ENCODE peak calls at places on chromosomes 11 and 22, in five cellular contexts. Y, O, A, N and T are unnamed samples.

GRCh38 chr11:36672815-36673450 is 74.9 kb upstream of the RAG2 start:
- DNase-seq in Y (no peak), O (peak; percentile 36), A (peak; percentile 72), N (no peak), T (peak; percentile 20)

GRCh38 chr22:29820941-29821789 is 16.9 kb downstream of the ASCC2 start:
- DNase-seq in Y (no peak), O (peak; percentile 94), A (no peak), N (no peak), T (peak; percentile 58)

GRCh38 chr11:120660024-120660565 is 148.5 kb downstream of the GRIK4 start:
- DNase-seq in Y (no peak), O (peak; percentile 68), A (peak; percentile 94), N (peak; percentile 49), T (no peak)

GRCh38 chr11:20443596-20443995 is 56.1 kb downstream of the PRMT3 start:
- DNase-seq in Y (no peak), O (peak; percentile 24), A (peak; percentile 40), N (no peak), T (peak; percentile 12)

GRCh38 chr22:42169055-42169469 is 38.5 kb upstream of the CYP2D6 start:
- DNase-seq in Y (no peak), O (peak; percentile 78), A (peak; percentile 93), N (peak; percentile 81), T (peak; percentile 57)

GRCh38 chr11:1337647-1338007 is 28.2 kb upstream of the TOLLIP start:
- DNase-seq in Y (peak; percentile 72), O (no peak), A (peak; percentile 20), N (no peak), T (no peak)

GRCh38 chr11:45051621-45052020 is 94.8 kb upstream of the PRDM11 start:
- DNase-seq in Y (no peak), O (no peak), A (no peak), N (no peak), T (no peak)

GRCh38 chr11:123438191-123438627 is 8.1 kb downstream of the GRAMD1B start:
- DNase-seq in Y (no peak), O (no peak), A (peak; percentile 26), N (no peak), T (no peak)

GRCh38 chr22:49390954-49391353 is 436.7 kb downstream of the BRD1 start:
- DNase-seq in Y (no peak), O (no peak), A (no peak), N (no peak), T (no peak)

GRCh38 chr11:102761646-102762238 is 18.7 kb downstream of the MMP10 start:
- DNase-seq in Y (no peak), O (no peak), A (peak; percentile 51), N (no peak), T (no peak)

GRCh38 chr22:23531283-23531921 is 48.7 kb downstream of the IGLL1 start:
- DNase-seq in Y (no peak), O (no peak), A (no peak), N (no peak), T (no peak)

GRCh38 chr11:6736495-6737121 is 35.2 kb downstream of the OR2AG2 start:
- DNase-seq in Y (no peak), O (peak; percentile 15), A (no peak), N (no peak), T (no peak)